ENCODE peak calls at places on chromosomes 13 and 19, in six cellular contexts. A is thoracic aorta, N is stomach, T is K562, G is dorsolateral prefrontal cortex, C is Peyer's patch. X is an unnamed sample.

GRCh38 chr13:49319555-49320350 is 72.0 kb downstream of the CDADC1 start:
- DNase-seq in A (no peak), N (no peak), T (no peak), G (no peak), C (no peak), X (no peak)

GRCh38 chr13:28522871-28523270 is 27.9 kb upstream of the FLT1 start:
- DNase-seq in A (no peak), N (no peak), T (no peak), G (no peak), C (no peak), X (no peak)

GRCh38 chr13:95275322-95276118 is 25.7 kb downstream of the ABCC4 start:
- DNase-seq in A (no peak), N (peak), T (no peak), G (no peak), C (no peak), X (no peak)

GRCh38 chr13:110226051-110226562 is 80.8 kb downstream of the COL4A1 start:
- DNase-seq in A (no peak), N (no peak), T (no peak), G (no peak), C (no peak), X (no peak)

GRCh38 chr19:21492932-21493906 is 12.2 kb upstream of the ZNF429 start:
- DNase-seq in A (no peak), N (no peak), T (no peak), G (no peak), C (no peak), X (no peak)

GRCh38 chr13:50209646-50210045 is 194.4 kb downstream of the KCNRG start:
- DNase-seq in A (no peak), N (no peak), T (no peak), G (no peak), C (no peak), X (no peak)

GRCh38 chr13:64130170-64130569 is 2714.5 kb upstream of the PCDH20 start:
- DNase-seq in A (no peak), N (no peak), T (no peak), G (no peak), C (no peak), X (no peak)

GRCh38 chr13:79318664-79319063 is 87.4 kb downstream of the RBM26 start:
- DNase-seq in A (no peak), N (peak), T (no peak), G (no peak), C (no peak), X (no peak)

GRCh38 chr13:20332361-20333096 is 100.4 kb upstream of the GJB6 start:
- DNase-seq in A (no peak), N (no peak), T (no peak), G (no peak), C (no peak), X (no peak)

GRCh38 chr13:40440990-40441820 is 225.2 kb downstream of the FOXO1 start:
- DNase-seq in A (peak), N (peak), T (no peak), G (peak), C (peak), X (no peak)

GRCh38 chr19:21143428-21143827 is 1.6 kb downstream of the ZNF431 start:
- DNase-seq in A (no peak), N (no peak), T (no peak), G (no peak), C (no peak), X (no peak)

GRCh38 chr13:29507356-29507755 is 88.1 kb downstream of the SLC7A1 start:
- DNase-seq in A (no peak), N (no peak), T (no peak), G (peak), C (no peak), X (no peak)

GRCh38 chr13:113121928-113122420 is 625 bp upstream of the F10 start:
- DNase-seq in A (no peak), N (no peak), T (no peak), G (no peak), C (peak), X (no peak)

GRCh38 chr13:52903320-52903719 is 54.9 kb upstream of the PCDH8 start:
- DNase-seq in A (no peak), N (no peak), T (no peak), G (no peak), C (no peak), X (peak)

GRCh38 chr13:106262886-106263285 is 272.6 kb downstream of the EFNB2 start:
- DNase-seq in A (no peak), N (no peak), T (no peak), G (no peak), C (no peak), X (no peak)

GRCh38 chr13:110334256-110334655 is 27.2 kb downstream of the COL4A2 start:
- DNase-seq in A (no peak), N (no peak), T (no peak), G (no peak), C (peak), X (no peak)

GRCh38 chr19:22832031-22832762 is at the start of gene ZNF723:
- DNase-seq in A (no peak), N (no peak), T (no peak), G (no peak), C (no peak), X (no peak)

GRCh38 chr13:66468656-66469055 is 761.5 kb downstream of the PCDH9 start:
- DNase-seq in A (no peak), N (no peak), T (no peak), G (no peak), C (no peak), X (no peak)

GRCh38 chr13:91400094-91400462 is 1.7 kb downstream of the GPC5 start:
- DNase-seq in A (no peak), N (no peak), T (no peak), G (no peak), C (no peak), X (no peak)

GRCh38 chr13:52954838-52955237 is 73.8 kb upstream of the OLFM4 start:
- DNase-seq in A (no peak), N (no peak), T (no peak), G (no peak), C (no peak), X (no peak)

GRCh38 chr19:14563989-14564650 is 7.7 kb downstream of the NDUFB7 start:
- DNase-seq in A (no peak), N (no peak), T (peak), G (no peak), C (no peak), X (peak)

GRCh38 chr13:77372275-77372674 is 45.4 kb upstream of the MYCBP2 start:
- DNase-seq in A (no peak), N (no peak), T (no peak), G (no peak), C (no peak), X (no peak)

GRCh38 chr19:13859361-13859880 is 17.5 kb upstream of the NANOS3 start:
- DNase-seq in A (no peak), N (no peak), T (peak), G (no peak), C (no peak), X (no peak)

GRCh38 chr19:29775575-29775900 is 36.3 kb upstream of the CCNE1 start:
- DNase-seq in A (no peak), N (no peak), T (no peak), G (no peak), C (no peak), X (no peak)

GRCh38 chr13:102460806-102461205 is 59.0 kb upstream of the FGF14 start:
- DNase-seq in A (no peak), N (no peak), T (no peak), G (no peak), C (no peak), X (no peak)

GRCh38 chr19:6022570-6023049 is 44.7 kb upstream of the RANBP3 start:
- DNase-seq in A (no peak), N (no peak), T (no peak), G (no peak), C (no peak), X (no peak)
- TF ChIP-seq CTCF in A (no peak), N (no peak), T (no peak), G (no peak), C (no peak), X (no peak)

GRCh38 chr19:8396185-8396562 is 6.0 kb downstream of the RAB11B start:
- DNase-seq in A (no peak), N (no peak), T (no peak), G (no peak), C (no peak), X (no peak)
- H3K4me3 ChIP-seq in A (no peak), N (no peak), T (no peak), G (no peak), C (no peak), X (no peak)

GRCh38 chr19:3224346-3225325 is at the start of gene CELF5:
- DNase-seq in A (no peak), N (peak), T (peak), G (peak), C (peak), X (peak)
- TF ChIP-seq CTCF in A (peak), N (no peak), T (peak), G (no peak), C (peak), X (peak)

GRCh38 chr13:27293051-27293691 is 22.5 kb downstream of the RASL11A start:
- DNase-seq in A (no peak), N (no peak), T (no peak), G (peak), C (no peak), X (no peak)
- H3K4me3 ChIP-seq in A (no peak), N (no peak), T (no peak), G (no peak), C (no peak), X (no peak)

DNA sequence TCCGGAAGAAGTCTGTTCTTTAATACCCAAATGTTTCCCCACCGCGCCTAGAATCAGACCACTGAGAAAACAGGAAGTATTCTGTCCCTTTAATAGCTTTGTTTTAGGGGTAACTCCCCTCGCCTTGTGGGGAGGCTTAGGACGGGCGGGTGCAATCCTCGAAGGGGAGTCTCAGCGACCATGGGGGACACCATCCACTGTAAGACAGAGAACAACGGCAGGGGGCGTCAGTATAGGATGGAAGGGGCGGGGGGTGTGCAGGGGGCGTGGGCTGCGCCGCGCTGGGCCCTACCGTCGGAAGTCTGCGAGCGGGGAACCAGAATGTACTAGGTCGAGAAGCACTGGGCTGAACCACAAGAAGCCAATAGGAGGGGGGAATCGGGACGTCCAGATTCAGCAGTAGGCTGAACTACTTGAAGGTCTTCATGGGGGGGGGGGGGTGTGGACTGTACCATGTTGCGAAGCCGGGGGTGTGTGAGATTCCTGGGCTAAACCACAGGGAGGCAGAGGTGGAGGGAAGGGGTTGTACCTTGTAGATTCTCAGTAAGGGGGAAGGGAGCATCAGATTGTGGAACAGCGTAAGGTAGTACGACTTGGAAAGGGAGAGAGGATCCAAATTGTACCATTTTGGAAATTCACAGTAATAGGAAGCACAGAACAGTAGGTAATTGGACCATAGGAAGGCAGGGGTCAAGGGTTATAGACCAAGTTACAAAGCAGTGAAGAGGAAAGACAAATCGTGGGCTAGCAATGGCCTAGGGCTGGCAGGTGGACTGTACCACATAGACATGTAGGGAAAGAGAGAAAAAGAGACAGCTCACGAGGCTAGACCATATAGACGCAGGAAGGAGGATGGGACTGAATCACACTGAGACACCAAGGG is 1.0 kb upstream of the DBP start:
- DNase-seq in A (no peak), N (peak), T (peak), G (peak), C (peak), X (peak)
- TF ChIP-seq CTCF in A (no peak), N (no peak), T (peak), G (no peak), C (no peak), X (peak)

DNA sequence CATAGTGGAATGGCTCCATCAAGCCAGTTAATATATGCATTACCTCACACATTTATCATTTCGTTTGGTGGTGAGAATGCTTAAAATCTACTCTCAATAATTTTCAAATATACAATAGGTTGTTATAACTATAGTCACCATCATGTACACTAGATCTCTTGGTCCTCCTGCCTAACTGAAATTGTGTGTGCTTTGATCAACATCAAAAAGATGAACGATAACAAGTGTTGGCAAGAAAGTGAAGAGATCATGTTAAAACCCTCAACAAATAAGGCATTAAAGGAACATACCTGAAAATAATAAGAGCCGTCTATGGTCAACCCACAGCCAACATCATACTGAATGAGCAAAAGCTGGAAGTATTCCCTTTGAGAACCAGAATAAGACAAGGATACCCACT is 27.7 kb upstream of the OR10H1 start:
- DNase-seq in A (no peak), N (no peak), T (no peak), G (no peak), C (no peak), X (no peak)
- H3K4me3 ChIP-seq in A (no peak), N (no peak), T (no peak), G (no peak), C (no peak), X (no peak)

GRCh38 chr13:23810842-23811241 is 78.4 kb downstream of the MIPEP start:
- DNase-seq in A (no peak), N (no peak), T (no peak), G (no peak), C (no peak), X (peak)
- TF ChIP-seq CTCF in A (no peak), N (no peak), T (no peak), G (no peak), C (peak), X (peak)

X was measured in GM12865.